ENCODE peak calls at places on chromosomes 6 and 20, in six cellular contexts. H is RWPE1; M is fibroblast of mammary gland; J is NCI-H2081; L is stimulated activated CD4-positive, alpha-beta T cell treated with anti-CD3 and anti-CD28 coated beads, Interleukin-15, amount 100 ng/mL, for 24 hours; R is WTC11. P is an unnamed sample.

GRCh38 chr6:14212632-14213031 is 95.1 kb downstream of the CD83 start:
- DNase-seq in H (no peak), M (no peak), J (no peak), L (no peak), R (no peak), P (no peak)

GRCh38 chr6:27592481-27593199 is 119.7 kb upstream of the ZNF184 start:
- DNase-seq in H (no peak), M (peak), J (peak), L (peak), R (peak), P (peak)

GRCh38 chr20:36563415-36563814 is 10.0 kb upstream of the TGIF2 start:
- DNase-seq in H (no peak), M (no peak), J (no peak), L (no peak), R (no peak), P (no peak)

GRCh38 chr6:28943557-28944411 is 20.0 kb upstream of the TRIM27 start:
- DNase-seq in H (peak), M (peak), J (peak), L (peak), R (peak), P (peak)

GRCh38 chr6:167731731-167732422 is 94.8 kb upstream of the AFDN start:
- DNase-seq in H (no peak), M (no peak), J (no peak), L (no peak), R (no peak), P (no peak)

GRCh38 chr6:170222498-170223471 is 68.1 kb downstream of the DLL1 start:
- DNase-seq in H (no peak), M (no peak), J (peak), L (peak), R (no peak), P (no peak)

GRCh38 chr6:45739058-45739457 is 276.6 kb downstream of the CLIC5 start:
- DNase-seq in H (no peak), M (no peak), J (no peak), L (no peak), R (no peak), P (no peak)

GRCh38 chr6:141562181-141562800 is 570.4 kb upstream of the GJE1 start:
- DNase-seq in H (no peak), M (no peak), J (peak), L (peak), R (peak), P (no peak)

P was measured in fibroblast of the aortic adventitia.